ENCODE peak calls at places on chromosomes 1 and 21, in nine cellular contexts. C is right atrium auricular region, I is NCI-H1436, F is AG09309, E is stomach, A is pancreas, W is AG04450, L is HEK293T, M is A172. Q is an unnamed sample.

GRCh38 chr1:245645894-245646293 is 491.1 kb downstream of the KIF26B start:
- DNase-seq in C (no peak), I (no peak), F (no peak), E (no peak), A (no peak), W (no peak), L (no peak), M (no peak), Q (no peak)

GRCh38 chr1:37480581-37481288 is 6.4 kb downstream of the ZC3H12A start:
- DNase-seq in C (no peak), I (no peak), F (no peak), E (no peak), A (no peak), W (no peak), L (no peak), M (no peak), Q (no peak)

GRCh38 chr1:94092210-94092613 is 28.7 kb downstream of the ABCA4 start:
- DNase-seq in C (peak), I (no peak), F (no peak), E (no peak), A (no peak), W (no peak), L (no peak), M (no peak), Q (no peak)

GRCh38 chr1:34827341-34827941 is 32.1 kb downstream of the SMIM12 start:
- DNase-seq in C (no peak), I (no peak), F (no peak), E (no peak), A (no peak), W (no peak), L (no peak), M (no peak), Q (no peak)

GRCh38 chr1:84253891-84254290 is 47.6 kb upstream of the SAMD13 start:
- DNase-seq in C (no peak), I (no peak), F (peak), E (peak), A (no peak), W (peak), L (no peak), M (peak), Q (no peak)

GRCh38 chr1:64330839-64331238 is 127.4 kb downstream of the UBE2U start:
- DNase-seq in C (no peak), I (no peak), F (no peak), E (no peak), A (no peak), W (no peak), L (no peak), M (no peak), Q (no peak)

GRCh38 chr1:166354411-166354810 is 187.6 kb upstream of the FAM78B start:
- DNase-seq in C (no peak), I (no peak), F (no peak), E (no peak), A (no peak), W (no peak), L (no peak), M (no peak), Q (no peak)

GRCh38 chr1:24150228-24151174 is 7.6 kb upstream of the IL22RA1 start:
- DNase-seq in C (peak), I (peak), F (peak), E (peak), A (peak), W (peak), L (peak), M (peak), Q (peak)

GRCh38 chr1:53307037-53307436 is 20.8 kb downstream of the LRP8 start:
- DNase-seq in C (no peak), I (no peak), F (no peak), E (no peak), A (no peak), W (no peak), L (no peak), M (no peak), Q (no peak)

GRCh38 chr1:215146252-215146975 is 63.9 kb downstream of the KCNK2 start:
- DNase-seq in C (no peak), I (no peak), F (no peak), E (peak), A (no peak), W (no peak), L (no peak), M (peak), Q (peak)

GRCh38 chr1:78839704-78840277 is 166.7 kb downstream of the ADGRL4 start:
- DNase-seq in C (no peak), I (peak), F (no peak), E (peak), A (no peak), W (no peak), L (peak), M (peak), Q (peak)

GRCh38 chr1:25797939-25798338 is 2.1 kb upstream of the SELENON start:
- DNase-seq in C (no peak), I (no peak), F (no peak), E (peak), A (peak), W (no peak), L (peak), M (no peak), Q (peak)

GRCh38 chr1:21651214-21652042 is 17.7 kb downstream of the RAP1GAP start:
- DNase-seq in C (no peak), I (peak), F (no peak), E (peak), A (no peak), W (no peak), L (peak), M (no peak), Q (peak)

GRCh38 chr1:224223819-224224714 is 41.0 kb downstream of the DEGS1 start:
- DNase-seq in C (no peak), I (no peak), F (peak), E (no peak), A (no peak), W (peak), L (no peak), M (peak), Q (no peak)

GRCh38 chr21:36245649-36246048 is 74.3 kb upstream of the MORC3 start:
- DNase-seq in C (no peak), I (no peak), F (no peak), E (no peak), A (no peak), W (no peak), L (no peak), M (no peak), Q (no peak)

GRCh38 chr1:232123775-232124659 is 497.4 kb downstream of the DISC1 start:
- DNase-seq in C (no peak), I (no peak), F (no peak), E (no peak), A (no peak), W (no peak), L (no peak), M (peak), Q (peak)

GRCh38 chr1:225897595-225898514 is 8.9 kb upstream of the LEFTY1 start:
- DNase-seq in C (no peak), I (peak), F (no peak), E (no peak), A (no peak), W (no peak), L (no peak), M (no peak), Q (no peak)

GRCh38 chr1:192952646-192953045 is 106.5 kb downstream of the UCHL5 start:
- DNase-seq in C (no peak), I (no peak), F (no peak), E (no peak), A (no peak), W (no peak), L (no peak), M (no peak), Q (no peak)

GRCh38 chr1:25137521-25138395 is 94.5 kb downstream of the SYF2 start:
- DNase-seq in C (no peak), I (no peak), F (no peak), E (no peak), A (no peak), W (no peak), L (no peak), M (no peak), Q (no peak)

GRCh38 chr1:3001471-3002348 is 19.6 kb upstream of the ACTRT2 start:
- DNase-seq in C (no peak), I (no peak), F (no peak), E (no peak), A (no peak), W (no peak), L (no peak), M (no peak), Q (no peak)

GRCh38 chr1:80566867-80567266 is 1233.9 kb upstream of the ADGRL2 start:
- DNase-seq in C (no peak), I (no peak), F (no peak), E (no peak), A (no peak), W (no peak), L (no peak), M (no peak), Q (no peak)

GRCh38 chr1:50097041-50097739 is 11.5 kb upstream of the ELAVL4 start:
- DNase-seq in C (no peak), I (no peak), F (no peak), E (no peak), A (no peak), W (no peak), L (no peak), M (no peak), Q (no peak)

GRCh38 chr1:85577421-85578320 is 2.9 kb upstream of the CCN1 start:
- DNase-seq in C (no peak), I (no peak), F (no peak), E (no peak), A (no peak), W (peak), L (no peak), M (peak), Q (peak)

GRCh38 chr1:87167855-87168630 is 160.6 kb upstream of the LMO4 start:
- DNase-seq in C (no peak), I (no peak), F (no peak), E (no peak), A (no peak), W (no peak), L (no peak), M (no peak), Q (no peak)

GRCh38 chr21:33640697-33641338 is 723 bp downstream of the CRYZL1 start:
- DNase-seq in C (no peak), I (peak), F (no peak), E (no peak), A (no peak), W (no peak), L (peak), M (peak), Q (peak)

GRCh38 chr1:2587071-2587859 is 688 bp downstream of the PRXL2B start:
- DNase-seq in C (no peak), I (no peak), F (no peak), E (no peak), A (peak), W (no peak), L (no peak), M (no peak), Q (no peak)

GRCh38 chr1:4585216-4585615 is 69.2 kb upstream of the AJAP1 start:
- DNase-seq in C (no peak), I (no peak), F (no peak), E (no peak), A (no peak), W (no peak), L (peak), M (no peak), Q (peak)

GRCh38 chr1:228150458-228151169 is 884 bp downstream of the GJC2 start:
- DNase-seq in C (peak), I (no peak), F (no peak), E (no peak), A (peak), W (peak), L (no peak), M (peak), Q (no peak)

GRCh38 chr1:64650411-64650810 is 94.5 kb upstream of the RAVER2 start:
- DNase-seq in C (no peak), I (no peak), F (no peak), E (no peak), A (no peak), W (no peak), L (no peak), M (no peak), Q (no peak)

GRCh38 chr1:205438213-205439158 is 16.6 kb upstream of the LEMD1 start:
- DNase-seq in C (peak), I (peak), F (no peak), E (peak), A (peak), W (peak), L (peak), M (peak), Q (peak)

GRCh38 chr1:23423415-23424170 is 955 bp downstream of the TCEA3 start:
- DNase-seq in C (no peak), I (no peak), F (no peak), E (peak), A (peak), W (no peak), L (no peak), M (no peak), Q (no peak)

GRCh38 chr1:10687782-10688408 is 108.6 kb downstream of the CASZ1 start:
- DNase-seq in C (no peak), I (no peak), F (peak), E (peak), A (no peak), W (no peak), L (no peak), M (no peak), Q (no peak)

GRCh38 chr21:41065539-41065938 is 102.4 kb upstream of the BACE2 start:
- DNase-seq in C (no peak), I (no peak), F (peak), E (no peak), A (no peak), W (no peak), L (no peak), M (peak), Q (no peak)

GRCh38 chr21:19683492-19683891 is 1279.9 kb upstream of the TMPRSS15 start:
- DNase-seq in C (no peak), I (no peak), F (no peak), E (no peak), A (no peak), W (no peak), L (no peak), M (no peak), Q (no peak)

GRCh38 chr1:21335750-21336168 is 45.5 kb upstream of the ECE1 start:
- DNase-seq in C (no peak), I (peak), F (no peak), E (no peak), A (no peak), W (no peak), L (no peak), M (no peak), Q (peak)

GRCh38 chr1:235403598-235403997 is 36.4 kb downstream of the TBCE start:
- DNase-seq in C (no peak), I (no peak), F (no peak), E (no peak), A (no peak), W (no peak), L (no peak), M (no peak), Q (no peak)

GRCh38 chr1:27971674-27972073 is 11.9 kb downstream of the XKR8 start:
- DNase-seq in C (no peak), I (peak), F (no peak), E (no peak), A (no peak), W (no peak), L (no peak), M (no peak), Q (peak)

GRCh38 chr1:230031131-230031530 is 35.9 kb upstream of the GALNT2 start:
- DNase-seq in C (no peak), I (no peak), F (no peak), E (no peak), A (no peak), W (no peak), L (no peak), M (peak), Q (no peak)

Q was measured in HAP-1.